ENCODE peak calls at places on chromosomes 11 and 22, in six cellular contexts. R, X, T, Y, F and H are unnamed samples.

GRCh38 chr11:103877221-103877620 is 159.2 kb upstream of the DDI1 start:
- DNase-seq in R (no peak), X (no peak), T (no peak), Y (no peak), F (no peak), H (peak; percentile 18)

GRCh38 chr11:71454470-71455113 is 1.6 kb downstream of the NADSYN1 start:
- DNase-seq in R (no peak), X (no peak), T (peak; percentile 20), Y (no peak), F (no peak), H (no peak)

GRCh38 chr22:44406581-44407403 is 91.2 kb downstream of the RTL6 start:
- DNase-seq in R (no peak), X (no peak), T (no peak), Y (no peak), F (no peak), H (no peak)

GRCh38 chr11:109422755-109423113 is 744 bp downstream of the C11orf87 start:
- DNase-seq in R (no peak), X (peak; percentile 19), T (no peak), Y (no peak), F (no peak), H (peak; percentile 61)

GRCh38 chr11:116485425-116485824 is 287.4 kb downstream of the BUD13 start:
- DNase-seq in R (no peak), X (no peak), T (no peak), Y (no peak), F (no peak), H (no peak)

GRCh38 chr11:60954421-60954820 is 2.4 kb upstream of the SLC15A3 start:
- DNase-seq in R (no peak), X (no peak), T (no peak), Y (no peak), F (no peak), H (no peak)

GRCh38 chr22:31329029-31329428 is 17.1 kb downstream of the PATZ1 start:
- DNase-seq in R (no peak), X (no peak), T (no peak), Y (no peak), F (no peak), H (no peak)

GRCh38 chr22:42419328-42419881 is 12.8 kb downstream of the NFAM1 start:
- DNase-seq in R (no peak), X (no peak), T (no peak), Y (no peak), F (no peak), H (no peak)

GRCh38 chr11:118046051-118046963 is 30.6 kb upstream of the TMPRSS4 start:
- DNase-seq in R (no peak), X (no peak), T (peak; percentile 33), Y (no peak), F (no peak), H (no peak)